ENCODE peak calls at places on chromosome 10, in eight cellular contexts. A, E, W, X, P, G, Z and C are unnamed samples.
A peak's percentile ranks its signal among the peaks of the same experiment; 100 is the strongest.

GRCh38 chr10:78173360-78174020 is 139.8 kb downstream of the RPS24 start:
- DNase-seq in A (no peak), E (no peak), W (no peak), X (no peak), P (no peak), G (no peak), Z (no peak), C (no peak)

GRCh38 chr10:17215782-17216122 is 12.3 kb upstream of the VIM start:
- DNase-seq in A (no peak), E (no peak), W (no peak), X (no peak), P (no peak), G (no peak), Z (no peak), C (no peak)

GRCh38 chr10:126939706-126940105 is 34.5 kb downstream of the DOCK1 start:
- DNase-seq in A (no peak), E (no peak), W (no peak), X (no peak), P (no peak), G (no peak), Z (no peak), C (peak; percentile 26)

GRCh38 chr10:11149499-11149898 is 131.8 kb downstream of the CELF2 start:
- DNase-seq in A (no peak), E (no peak), W (no peak), X (no peak), P (no peak), G (no peak), Z (no peak), C (no peak)

GRCh38 chr10:15295540-15296325 is 75.4 kb downstream of the FAM171A1 start:
- DNase-seq in A (no peak), E (no peak), W (no peak), X (no peak), P (no peak), G (no peak), Z (no peak), C (no peak)

GRCh38 chr10:63798599-63799498 is 277.6 kb downstream of the REEP3 start:
- DNase-seq in A (peak; percentile 24), E (no peak), W (peak; percentile 68), X (peak; percentile 1), P (peak; percentile 78), G (peak; percentile 72), Z (peak; percentile 45), C (peak; percentile 48)

GRCh38 chr10:42995537-42995936 is 81.3 kb upstream of the RET start:
- DNase-seq in A (no peak), E (no peak), W (no peak), X (no peak), P (no peak), G (no peak), Z (peak; percentile 22), C (no peak)

GRCh38 chr10:58157076-58157766 is 110.5 kb downstream of the IPMK start:
- DNase-seq in A (peak; percentile 47), E (no peak), W (no peak), X (no peak), P (no peak), G (peak; percentile 46), Z (no peak), C (peak; percentile 14)

GRCh38 chr10:3902054-3902808 is 117.2 kb upstream of the KLF6 start:
- DNase-seq in A (no peak), E (peak; percentile 93), W (peak; percentile 46), X (peak; percentile 38), P (no peak), G (no peak), Z (no peak), C (no peak)

GRCh38 chr10:75291800-75292199 is 56.0 kb upstream of the COMTD1 start:
- DNase-seq in A (no peak), E (no peak), W (no peak), X (no peak), P (no peak), G (no peak), Z (no peak), C (no peak)

GRCh38 chr10:126459032-126459831 is 71.0 kb upstream of the ADAM12 start:
- DNase-seq in A (peak; percentile 65), E (no peak), W (no peak), X (no peak), P (no peak), G (no peak), Z (no peak), C (no peak)

GRCh38 chr10:100653957-100654834 is 91.2 kb upstream of the PAX2 start:
- DNase-seq in A (no peak), E (no peak), W (no peak), X (no peak), P (no peak), G (no peak), Z (no peak), C (no peak)

GRCh38 chr10:86211691-86212390 is 154.8 kb downstream of the GRID1 start:
- DNase-seq in A (no peak), E (no peak), W (no peak), X (no peak), P (peak; percentile 10), G (no peak), Z (peak; percentile 11), C (no peak)

GRCh38 chr10:20287951-20288350 is 471.7 kb downstream of the PLXDC2 start:
- DNase-seq in A (no peak), E (no peak), W (no peak), X (no peak), P (no peak), G (no peak), Z (no peak), C (no peak)

GRCh38 chr10:3149918-3150317 is 22.7 kb downstream of the PITRM1 start:
- DNase-seq in A (no peak), E (no peak), W (no peak), X (no peak), P (no peak), G (no peak), Z (no peak), C (no peak)

GRCh38 chr10:127195041-127195506 is 1.3 kb downstream of the INSYN2A start:
- DNase-seq in A (peak; percentile 26), E (no peak), W (no peak), X (no peak), P (no peak), G (no peak), Z (no peak), C (no peak)

GRCh38 chr10:17547026-17547425 is 70.1 kb downstream of the HACD1 start:
- DNase-seq in A (no peak), E (no peak), W (no peak), X (no peak), P (no peak), G (no peak), Z (no peak), C (no peak)

GRCh38 chr10:61793760-61794713 is 107.5 kb upstream of the ARID5B start:
- DNase-seq in A (no peak), E (no peak), W (no peak), X (no peak), P (no peak), G (no peak), Z (no peak), C (no peak)

GRCh38 chr10:130341325-130341724 is 205.1 kb downstream of the GLRX3 start:
- DNase-seq in A (no peak), E (no peak), W (peak; percentile 47), X (no peak), P (no peak), G (no peak), Z (no peak), C (no peak)

DNA sequence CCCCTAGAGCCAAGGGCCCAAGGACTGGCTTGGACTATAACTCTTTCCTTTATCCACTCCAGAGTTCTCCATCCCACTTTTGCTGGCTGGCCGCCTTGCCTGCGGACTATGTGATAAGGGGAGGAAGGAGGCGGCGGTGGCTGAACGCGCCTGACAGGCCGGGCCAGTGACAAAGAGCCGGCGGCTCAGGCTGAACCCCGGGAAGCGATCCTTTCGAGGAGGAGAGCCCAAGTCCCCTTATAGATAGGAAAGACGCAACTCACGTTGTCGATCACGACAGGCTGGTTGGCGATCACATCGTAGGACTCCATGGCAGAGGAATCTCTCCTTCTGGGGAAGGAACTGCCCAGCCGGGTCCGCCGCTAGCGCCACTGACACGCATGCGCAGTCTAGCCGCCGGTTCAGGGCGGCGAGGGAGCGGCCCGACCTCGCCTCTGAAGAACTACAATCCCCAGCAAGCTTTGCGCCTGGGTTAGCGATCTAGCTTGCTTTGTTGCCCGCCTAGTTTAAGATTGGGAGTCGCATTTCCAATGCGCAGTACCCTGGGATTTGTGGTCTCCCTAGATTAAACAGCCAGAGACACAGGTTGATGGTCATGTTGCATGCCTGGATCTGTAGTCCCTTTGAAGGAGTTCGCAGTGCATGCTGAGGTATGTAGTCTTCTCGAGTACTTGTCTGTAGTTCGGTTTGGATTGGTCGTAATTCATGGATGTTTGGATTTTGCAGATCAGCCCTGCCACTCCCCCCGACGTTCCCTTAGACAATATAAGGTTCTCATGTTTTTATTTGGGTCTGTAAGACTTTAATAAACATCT is at the start of gene ACTR1A:
- DNase-seq in A (peak; percentile 100), E (peak; percentile 97), W (peak; percentile 97), X (peak; percentile 100), P (peak; percentile 98), G (peak; percentile 97), Z (peak; percentile 96), C (peak; percentile 99)
- TF ChIP-seq CTCF in A (no peak), E (no peak), W (no peak), X (no peak), P (no peak), G (no peak), Z (no peak), C (no peak)

GRCh38 chr10:113915540-113915939 is 61.1 kb downstream of the NHLRC2 start:
- DNase-seq in A (no peak), E (no peak), W (no peak), X (no peak), P (no peak), G (no peak), Z (no peak), C (no peak)
- H3K4me3 ChIP-seq in A (no peak overlapping the region), E (no peak overlapping the region), W (no peak overlapping the region), X (no peak overlapping the region), P (no peak overlapping the region), G (no peak overlapping the region), Z (no peak overlapping the region), C (no peak overlapping the region)

GRCh38 chr10:109480836-109481235 is 442.5 kb downstream of the XPNPEP1 start:
- DNase-seq in A (no peak), E (no peak), W (no peak), X (no peak), P (no peak), G (no peak), Z (no peak), C (no peak)

GRCh38 chr10:109474817-109475216 is 448.5 kb downstream of the XPNPEP1 start:
- DNase-seq in A (no peak), E (no peak), W (no peak), X (no peak), P (no peak), G (no peak), Z (no peak), C (no peak)

DNA sequence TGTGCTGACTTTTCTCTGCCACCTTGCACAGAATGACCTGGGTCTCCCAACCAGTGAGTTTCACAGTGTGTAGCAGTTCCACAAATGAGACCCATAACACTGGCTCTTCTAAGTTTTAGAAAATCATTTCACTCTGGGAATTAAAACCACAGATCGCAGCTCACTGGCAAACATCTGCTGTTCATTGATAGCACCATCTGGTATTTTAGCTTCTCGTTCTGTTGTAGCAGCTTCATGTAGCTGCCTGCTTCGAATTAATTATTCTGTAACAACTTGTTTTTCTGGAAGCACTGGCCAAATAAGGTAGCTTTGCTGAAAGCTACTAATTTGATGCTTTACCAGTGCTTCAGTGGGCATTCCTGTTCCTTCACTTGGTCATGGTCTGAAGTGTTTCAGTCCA is 447.6 kb downstream of the XPNPEP1 start:
- DNase-seq in A (no peak), E (no peak), W (no peak), X (no peak), P (no peak), G (no peak), Z (no peak), C (no peak)
- TF ChIP-seq POLR2A in A (no peak), E (no peak), W (no peak), X (no peak), P (no peak), G (no peak), Z (no peak), C (no peak)

GRCh38 chr10:90652519-90652918 is 205.3 kb downstream of the HTR7 start:
- DNase-seq in A (peak; percentile 17), E (no peak), W (peak; percentile 30), X (no peak), P (no peak), G (no peak), Z (no peak), C (no peak)
- TF ChIP-seq CTCF in A (peak; percentile 12), E (peak; percentile 37), W (no peak), X (peak; percentile 18), P (no peak), G (no peak), Z (no peak), C (no peak)